ENCODE peak calls at places on chromosomes 4 and X, in five cellular contexts. A, F, T, C and G are unnamed samples.

GRCh38 chrX:15834051-15834450 is 20.6 kb downstream of the AP1S2 start:
- DNase-seq in T (no peak), A (no peak), C (no peak), F (no peak), G (no peak)

GRCh38 chr4:56871357-56871993 is 36.2 kb upstream of the REST start:
- DNase-seq in C (no peak), T (no peak), F (peak), A (peak), G (no peak)

GRCh38 chr4:11543710-11544109 is 115.0 kb upstream of the HS3ST1 start:
- DNase-seq in T (no peak), A (no peak), C (no peak), F (no peak), G (no peak)

GRCh38 chrX:51420610-51421009 is 75.8 kb downstream of the NUDT11 start:
- DNase-seq in T (no peak), F (no peak), A (peak), C (peak), G (peak)

GRCh38 chr4:7389719-7390118 is 45.0 kb downstream of the PSAPL1 start:
- DNase-seq in C (no peak), T (no peak), A (no peak), F (peak), G (no peak)

GRCh38 chr4:184693056-184693455 is 40.8 kb downstream of the CENPU start:
- DNase-seq in F (no peak), A (no peak), C (no peak), T (no peak), G (no peak)

GRCh38 chrX:34300871-34301270 is 168.8 kb upstream of the FAM47A start:
- DNase-seq in T (no peak), A (peak), F (no peak), C (peak), G (peak)

GRCh38 chr4:147117400-147117799 is 171.7 kb upstream of the TTC29 start:
- DNase-seq in F (no peak), A (no peak), C (no peak), T (no peak), G (peak)

GRCh38 chr4:123952530-123953274 is 556.1 kb downstream of the SPRY1 start:
- DNase-seq in C (no peak), A (peak), T (no peak), F (no peak), G (no peak)

GRCh38 chrX:107978707-107979307 is 3.4 kb downstream of the TEX13B start:
- DNase-seq in C (peak), F (no peak), T (no peak), A (no peak), G (peak)

GRCh38 chrX:82748901-82749505 is 759.1 kb upstream of the POU3F4 start:
- DNase-seq in C (no peak), F (no peak), T (no peak), A (no peak), G (no peak)

GRCh38 chr4:187504974-187505797 is 490.4 kb upstream of the ZFP42 start:
- DNase-seq in C (no peak), A (no peak), F (peak), T (no peak), G (no peak)

GRCh38 chrX:9260603-9261002 is 204.3 kb upstream of the TBL1X start:
- DNase-seq in A (no peak), C (no peak), F (no peak), T (no peak), G (no peak)

GRCh38 chrX:77431227-77431626 is 16.0 kb upstream of the FGF16 start:
- DNase-seq in T (no peak), A (no peak), F (no peak), C (no peak), G (no peak)

GRCh38 chrX:54447461-54447860 is 7.3 kb downstream of the TSR2 start:
- DNase-seq in T (no peak), C (no peak), A (peak), F (no peak), G (peak)

GRCh38 chrX:131741103-131741581 is 197.3 kb downstream of the OR13H1 start:
- DNase-seq in F (no peak), A (no peak), C (no peak), T (peak), G (no peak)

GRCh38 chr4:15562114-15562513 is 92.4 kb downstream of the CC2D2A start:
- DNase-seq in T (no peak), F (no peak), C (no peak), A (no peak), G (no peak)

GRCh38 chr4:175705407-175705806 is 106.7 kb downstream of the GPM6A start:
- DNase-seq in A (peak), T (no peak), F (peak), C (no peak), G (peak)

GRCh38 chr4:38366451-38366850 is 297.5 kb upstream of the KLF3 start:
- DNase-seq in C (no peak), F (no peak), T (no peak), A (no peak), G (no peak)

GRCh38 chrX:65690057-65690855 is 22.8 kb downstream of the MSN start:
- DNase-seq in F (no peak), C (no peak), T (no peak), A (no peak), G (no peak)

GRCh38 chr4:101730291-101731117 is 60.0 kb upstream of the BANK1 start:
- DNase-seq in C (peak), T (peak), F (peak), A (peak), G (peak)

GRCh38 chr4:76301068-76301774 is 5.3 kb upstream of the STBD1 start:
- DNase-seq in A (no peak), C (peak), F (no peak), T (peak), G (peak)
- TF ChIP-seq SUZ12 in A (no peak), C (no peak), F (no peak), T (no peak), G (no peak)

DNA sequence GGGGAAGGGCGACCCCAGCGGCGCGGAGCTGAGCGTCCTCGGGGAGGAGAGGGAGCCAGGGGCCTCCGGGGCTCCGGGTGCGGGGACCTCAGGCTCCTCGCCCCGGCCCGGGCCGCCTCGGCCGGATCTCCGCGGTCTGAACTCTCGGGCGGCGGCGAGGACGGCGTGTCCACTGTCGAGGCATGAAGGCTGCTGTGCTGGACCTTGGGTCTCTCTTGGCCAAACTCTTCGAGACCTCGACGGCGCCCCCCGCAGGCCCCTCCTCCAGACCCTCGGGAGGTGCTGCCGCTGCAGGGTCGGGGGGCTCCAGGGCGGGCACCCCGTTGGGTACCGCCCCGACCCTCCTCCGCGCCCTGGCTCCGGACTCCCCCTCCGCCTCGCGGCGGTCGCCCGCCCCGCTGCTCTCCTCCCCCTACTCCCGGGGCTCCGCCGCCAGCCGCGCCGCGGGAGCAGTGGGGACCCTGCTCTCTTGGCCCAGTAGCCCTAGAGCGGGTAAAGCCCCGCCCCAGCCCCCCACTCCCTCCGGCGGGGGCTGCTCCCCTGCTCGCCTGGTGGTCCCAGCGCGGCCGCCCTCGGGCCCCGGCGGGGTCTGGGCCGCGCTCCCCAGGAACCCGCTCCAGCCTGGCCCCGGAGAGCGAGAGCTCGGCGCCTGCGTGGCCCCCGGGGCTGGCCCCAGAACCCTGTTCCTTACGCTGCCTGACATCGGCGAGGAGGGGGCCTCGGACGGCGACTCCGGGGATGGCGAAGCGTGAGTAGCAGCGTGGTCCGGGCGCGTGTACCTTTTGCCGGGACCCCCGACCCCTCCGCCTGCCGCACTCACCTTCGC is 604 bp downstream of the FAM149A start:
- DNase-seq in A (no peak), F (peak), C (no peak), T (no peak), G (peak)
- TF ChIP-seq SUZ12 in A (no peak), F (peak), C (no peak), T (peak), G (no peak)

GRCh38 chrX:37361596-37361995 is 12.4 kb downstream of the PRRG1 start:
- DNase-seq in F (no peak), T (no peak), A (no peak), C (no peak), G (no peak)
- TF ChIP-seq SUZ12 in F (no peak), T (no peak), A (no peak), C (no peak), G (no peak)

DNA sequence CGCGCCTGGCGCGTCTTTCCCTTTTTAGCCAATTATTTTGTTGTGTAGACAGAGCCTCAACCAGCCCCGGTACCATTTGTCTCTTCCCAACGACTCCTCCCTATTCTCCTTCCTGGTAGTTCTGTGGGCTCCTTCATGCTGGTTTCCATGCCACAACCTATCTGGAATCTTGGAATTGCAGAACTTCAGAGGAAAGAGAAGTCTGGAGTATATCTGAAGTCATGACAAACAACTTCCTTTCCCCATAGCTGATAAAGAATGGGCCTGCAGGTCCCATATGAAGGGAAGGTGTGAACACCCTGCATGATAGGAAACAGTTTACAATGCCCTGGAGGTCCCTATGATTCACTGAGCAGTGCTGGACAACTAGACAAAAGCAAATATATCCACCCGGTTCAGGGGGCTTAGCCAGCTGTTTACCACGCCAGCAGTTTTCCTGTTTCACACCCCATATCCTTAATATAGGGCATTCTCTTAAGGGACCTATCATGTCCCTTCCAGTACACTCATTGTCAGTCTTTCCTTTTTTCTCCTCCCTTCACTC is 19.4 kb downstream of the FAM9C start:
- DNase-seq in C (no peak), A (no peak), T (no peak), F (no peak), G (no peak)
- TF ChIP-seq SUZ12 in C (no peak), A (no peak), T (no peak), F (no peak), G (no peak)

GRCh38 chr4:31015123-31015522 is 295.0 kb downstream of the PCDH7 start:
- DNase-seq in C (no peak), F (no peak), T (no peak), A (no peak), G (no peak)

GRCh38 chr4:31020363-31020762 is 300.2 kb downstream of the PCDH7 start:
- DNase-seq in A (no peak), T (no peak), F (no peak), C (no peak), G (no peak)

GRCh38 chr4:31021008-31021407 is 300.8 kb downstream of the PCDH7 start:
- DNase-seq in C (no peak), F (no peak), T (no peak), A (no peak), G (no peak)

DNA sequence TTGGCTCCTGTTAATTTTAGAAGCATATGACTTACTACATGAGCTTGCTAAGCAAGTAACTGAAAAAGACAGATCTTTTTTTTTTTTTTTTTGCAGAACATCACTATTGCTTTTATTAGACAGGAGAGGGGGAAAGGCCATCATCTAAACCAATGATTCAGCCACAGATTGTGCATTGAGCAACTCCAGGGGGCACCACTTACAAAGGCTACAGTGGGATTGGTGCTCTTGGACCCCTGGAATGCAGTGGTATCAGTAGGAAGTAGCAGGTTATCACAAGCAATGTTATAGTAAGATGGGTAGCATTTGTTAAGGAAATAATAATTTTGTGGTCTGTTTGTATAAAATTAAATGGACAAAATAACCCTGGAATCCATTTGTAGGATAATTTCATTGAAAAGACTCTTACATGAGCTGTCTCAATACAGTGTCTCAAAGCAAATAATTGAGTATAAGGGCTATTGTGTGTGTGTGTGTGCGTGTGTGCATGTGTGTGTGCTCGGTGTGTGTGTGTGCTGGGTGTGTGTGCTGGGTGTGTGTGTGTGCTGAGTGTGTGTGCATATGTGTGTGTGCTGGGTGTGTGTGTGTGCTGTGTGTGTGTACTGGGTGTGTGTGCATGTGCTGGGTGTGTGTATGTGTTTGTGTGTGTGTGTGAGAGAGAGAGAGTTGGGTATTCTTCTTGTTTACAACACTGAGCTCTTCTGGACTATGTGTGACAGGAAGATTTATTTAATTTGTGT is 296.3 kb downstream of the PCDH7 start:
- DNase-seq in T (no peak), C (no peak), F (no peak), A (no peak), G (no peak)
- TF ChIP-seq SUZ12 in T (no peak), C (no peak), F (no peak), A (no peak), G (no peak)

GRCh38 chrX:37714479-37714878 is 28.9 kb downstream of the XK start:
- DNase-seq in A (no peak), T (no peak), F (no peak), C (no peak), G (no peak)

GRCh38 chrX:37716502-37717068 is 31.0 kb downstream of the XK start:
- DNase-seq in T (no peak), C (no peak), F (no peak), A (no peak), G (no peak)

GRCh38 chrX:37711991-37712390 is 26.4 kb downstream of the XK start:
- DNase-seq in T (no peak), F (no peak), A (no peak), C (no peak), G (no peak)

GRCh38 chrX:37717708-37718107 is 32.1 kb downstream of the XK start:
- DNase-seq in A (no peak), T (no peak), C (no peak), F (no peak), G (no peak)

DNA sequence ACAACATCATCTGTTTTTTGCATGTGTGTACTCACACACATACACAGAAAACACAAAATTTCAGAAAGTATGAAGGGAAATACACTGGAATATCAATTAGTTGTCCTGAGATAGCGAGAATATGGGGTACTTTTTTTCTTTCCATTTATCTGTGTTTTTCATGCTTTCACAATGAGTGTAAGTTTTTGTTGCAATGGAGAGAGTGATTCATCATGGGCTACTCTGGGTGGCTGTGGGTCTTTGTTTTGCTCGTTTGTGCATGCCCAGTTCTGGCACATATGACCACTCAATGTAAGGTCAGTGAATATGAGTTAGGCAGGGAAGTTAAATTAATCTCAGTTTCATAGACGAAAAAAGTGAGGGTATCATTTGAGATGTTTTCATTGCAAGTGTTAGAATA is 26.9 kb downstream of the XK start:
- DNase-seq in C (no peak), T (no peak), A (no peak), F (no peak), G (no peak)
- TF ChIP-seq SUZ12 in C (no peak), T (no peak), A (no peak), F (no peak), G (no peak)